ENCODE peak calls at places on chromosome 4, in four cellular contexts. C is GM12878, N is K562, U is HepG2. T is an unnamed sample.

GRCh38 chr4:135838889-135839288 is 1637.3 kb upstream of the PABPC4L start:
- DNase-seq in C (no peak), N (no peak), U (no peak), T (peak)

GRCh38 chr4:52037730-52038108 is 380 bp downstream of the SGCB start:
- DNase-seq in C (no peak), N (no peak), U (no peak), T (no peak)

GRCh38 chr4:21790437-21791029 is 158.0 kb downstream of the KCNIP4 start:
- DNase-seq in C (no peak), N (peak), U (no peak), T (peak)

GRCh38 chr4:132227349-132228165 is 921.5 kb upstream of the PCDH10 start:
- DNase-seq in C (no peak), N (peak), U (peak), T (peak)

GRCh38 chr4:126440297-126440696 is 1125.5 kb downstream of the FAT4 start:
- DNase-seq in C (no peak), N (no peak), U (no peak), T (no peak)

GRCh38 chr4:139267301-139267700 is 12.7 kb downstream of the MGARP start:
- DNase-seq in C (no peak), N (no peak), U (no peak), T (no peak)

GRCh38 chr4:1367936-1368289 is 20.9 kb downstream of the UVSSA start:
- DNase-seq in C (no peak), N (no peak), U (no peak), T (no peak)

GRCh38 chr4:46506876-46507275 is 116.9 kb upstream of the GABRA2 start:
- DNase-seq in C (no peak), N (no peak), U (no peak), T (no peak)

GRCh38 chr4:24971192-24971591 is 58.4 kb upstream of the CCDC149 start:
- DNase-seq in C (no peak), N (no peak), U (peak), T (no peak)

GRCh38 chr4:40710484-40711269 is 39.1 kb upstream of the NSUN7 start:
- DNase-seq in C (no peak), N (no peak), U (no peak), T (no peak)

GRCh38 chr4:112759313-112759712 is 122.4 kb downstream of the LARP7 start:
- DNase-seq in C (no peak), N (no peak), U (no peak), T (no peak)

GRCh38 chr4:156584100-156584499 is 387.5 kb downstream of the PDGFC start:
- DNase-seq in C (no peak), N (no peak), U (no peak), T (no peak)

DNA sequence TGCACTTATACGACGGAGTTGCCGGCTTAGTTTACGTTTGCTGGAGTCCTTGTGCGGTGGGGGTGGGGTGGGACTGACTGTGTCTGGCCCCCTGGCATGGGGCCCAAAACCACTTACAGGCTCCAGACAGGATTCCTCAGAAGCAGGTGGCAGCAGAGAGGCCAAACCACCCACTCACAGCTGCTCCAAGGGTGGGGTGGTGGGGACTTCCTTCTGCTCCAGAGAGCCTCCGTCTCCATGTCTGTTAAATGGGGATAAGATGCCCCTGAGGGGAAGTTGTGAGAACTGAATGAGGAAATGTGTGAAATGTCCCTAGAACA is 36.7 kb downstream of the PSAPL1 start:
- DNase-seq in C (no peak), N (peak), U (no peak), T (no peak)
- TF ChIP-seq SRF in C (no peak), N (no peak), U (no peak), T (no peak)

DNA sequence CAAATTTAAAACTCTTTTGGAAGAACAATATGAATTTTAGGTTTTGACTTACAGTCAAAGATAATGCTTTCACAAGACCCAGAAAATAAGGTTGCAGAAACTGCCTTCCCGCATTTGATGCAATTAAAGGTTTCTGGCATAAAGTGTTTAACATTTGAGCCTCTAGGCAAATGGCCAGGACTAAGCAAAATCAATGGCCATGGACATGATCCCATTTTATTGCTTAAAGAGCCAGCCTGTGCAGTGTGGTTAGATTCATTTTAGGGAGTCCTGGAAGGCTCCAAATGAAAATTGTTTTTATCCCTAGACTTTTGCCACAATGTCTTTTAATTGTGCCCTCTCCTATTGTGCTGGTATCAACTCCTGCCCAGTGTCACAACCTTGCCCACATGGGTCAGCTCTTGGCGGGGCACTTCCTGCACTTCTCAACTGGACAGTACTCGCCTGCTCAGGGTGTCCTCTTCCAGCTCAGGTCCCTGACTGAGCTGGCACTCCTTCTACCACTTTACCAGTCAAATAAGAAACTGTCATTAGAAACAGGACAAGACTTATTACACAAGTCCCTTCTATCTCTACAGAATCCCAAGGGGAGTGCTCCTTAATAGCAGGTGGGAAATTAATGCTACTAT is 208.4 kb upstream of the NPY2R start:
- DNase-seq in C (no peak), N (no peak), U (no peak), T (no peak)
- TF ChIP-seq REST in C (no peak), N (no peak), U (no peak), T (no peak)

DNA sequence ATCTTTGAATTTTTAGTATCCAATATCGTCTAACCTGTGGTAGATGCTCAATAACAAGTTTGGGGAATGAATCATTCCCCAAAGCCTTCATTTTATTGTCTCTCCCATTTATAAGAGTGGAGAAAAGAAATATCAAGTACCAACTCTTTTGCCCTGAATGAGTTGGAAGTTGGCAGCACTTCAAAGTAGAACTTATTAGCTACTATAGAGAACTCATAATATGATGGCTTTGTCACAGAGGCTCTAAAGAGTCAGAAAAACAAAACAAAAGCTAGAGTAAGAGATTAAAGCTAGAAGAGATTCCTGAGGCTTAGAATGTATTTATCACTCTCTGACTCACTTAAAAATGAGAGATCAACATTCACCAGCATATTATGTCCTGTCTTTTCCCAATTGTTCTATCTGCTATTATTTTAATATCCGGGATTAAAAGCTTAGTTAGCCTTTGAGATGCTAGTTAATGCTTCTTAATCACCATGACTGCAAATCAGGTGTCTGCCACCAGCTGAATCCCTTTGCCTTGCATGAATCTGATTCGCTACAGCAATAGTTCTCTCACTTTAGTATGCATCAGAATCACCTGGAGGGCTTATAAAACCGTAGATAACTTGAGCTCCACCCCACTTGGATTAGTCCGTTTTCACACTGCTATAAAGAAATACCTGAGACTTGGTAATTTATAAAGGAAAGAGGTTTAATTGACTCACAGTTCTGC is 77.9 kb downstream of the PALLD start:
- DNase-seq in C (no peak), N (no peak), U (no peak), T (peak)
- TF ChIP-seq ATF3 in C (no peak), N (no peak), U (no peak), T (no peak)

DNA sequence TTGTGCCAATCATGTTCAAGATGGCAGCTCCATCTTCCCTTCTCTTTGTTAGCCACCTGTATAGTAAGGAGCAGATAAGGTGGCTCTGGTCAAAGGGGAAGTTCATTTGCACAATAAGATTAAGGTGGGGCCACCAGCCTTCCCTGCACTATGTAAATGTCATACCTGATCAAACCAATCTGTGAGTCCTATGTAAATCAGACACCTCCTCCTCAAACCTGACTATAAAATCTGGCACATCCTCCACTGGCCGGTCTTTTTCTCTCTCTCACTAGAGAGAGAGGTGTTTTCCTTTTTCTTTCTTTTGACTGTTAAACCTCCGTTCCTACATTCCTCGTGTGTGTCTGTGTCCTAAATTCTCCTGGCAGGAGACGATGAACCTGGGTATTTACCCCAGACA is 572.5 kb upstream of the AADAT start:
- DNase-seq in C (no peak), N (no peak), U (no peak), T (no peak)
- TF ChIP-seq SRF in C (no peak), N (no peak), U (no peak), T (no peak)

GRCh38 chr4:64899563-64899962 is 490.3 kb upstream of the TECRL start:
- DNase-seq in C (no peak), N (no peak), U (no peak), T (no peak)

GRCh38 chr4:64895031-64895430 is 485.8 kb upstream of the TECRL start:
- DNase-seq in C (no peak), N (no peak), U (no peak), T (no peak)

DNA sequence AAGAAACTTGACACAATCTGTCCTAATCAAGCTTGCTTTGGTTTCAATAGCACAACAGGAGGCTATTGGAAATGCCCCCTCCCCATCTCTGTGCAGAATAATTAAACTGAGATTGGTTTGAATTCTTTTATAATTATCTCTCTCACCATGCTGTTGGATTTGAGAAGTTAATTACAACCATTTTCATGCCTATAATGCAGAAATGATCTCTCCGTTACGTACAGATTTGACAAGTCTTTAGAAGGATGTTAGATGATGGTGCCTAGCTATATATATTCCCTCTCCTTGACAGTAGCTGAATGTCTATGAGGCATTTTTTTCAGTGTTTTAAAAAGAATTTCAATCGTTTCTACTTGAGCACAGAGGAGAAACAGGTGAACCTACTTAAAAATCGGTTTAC is 488.4 kb upstream of the TECRL start:
- DNase-seq in C (no peak), N (no peak), U (no peak), T (no peak)
- TF ChIP-seq REST in C (no peak), N (no peak), U (no peak), T (no peak)

DNA sequence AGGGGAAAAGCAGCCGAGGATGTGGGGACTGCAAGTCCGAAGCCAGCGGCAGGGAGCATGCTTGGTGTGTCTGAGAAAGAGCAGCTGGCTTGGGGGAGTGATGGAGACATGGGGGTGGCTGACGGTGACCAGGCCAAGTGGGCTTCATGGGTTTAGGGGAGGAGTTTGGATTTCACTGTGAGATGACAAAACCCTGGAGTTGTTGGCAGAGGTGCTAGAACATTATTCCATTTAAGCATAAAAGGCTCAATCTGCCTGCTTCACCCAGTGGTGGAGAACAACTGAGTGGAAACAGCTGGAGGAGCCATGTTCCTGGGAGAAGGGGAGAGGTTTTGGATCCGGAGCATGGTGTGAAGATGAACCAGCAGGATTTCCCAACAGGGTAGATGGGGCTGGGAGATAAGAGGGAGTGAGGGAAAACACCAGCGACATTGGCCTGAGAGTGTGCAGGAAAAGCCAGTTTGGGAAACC is 318.0 kb upstream of the TAPT1 start:
- DNase-seq in C (no peak), N (no peak), U (no peak), T (no peak)
- TF ChIP-seq ATF3 in C (no peak), N (no peak), U (no peak), T (no peak)

GRCh38 chr4:90174622-90175023 is 47.4 kb downstream of the CCSER1 start:
- DNase-seq in C (no peak), N (no peak), U (no peak), T (peak)
- TF ChIP-seq SRF in C (no peak), N (no peak), U (no peak), T (peak)

GRCh38 chr4:169611991-169612868 is at the start of gene NEK1:
- DNase-seq in C (peak), N (peak), U (peak), T (peak)
- TF ChIP-seq REST in C (no peak), N (no peak), U (no peak), T (no peak)

GRCh38 chr4:137601924-137602323 is 69.6 kb upstream of the PCDH18 start:
- DNase-seq in C (no peak), N (no peak), U (no peak), T (no peak)
- TF ChIP-seq ATF3 in C (no peak), N (no peak), U (no peak), T (no peak)

GRCh38 chr4:169440446-169440845 is 169.7 kb upstream of the SH3RF1 start:
- DNase-seq in C (no peak), N (no peak), U (no peak), T (no peak)
- TF ChIP-seq SRF in C (no peak), N (no peak), U (no peak), T (no peak)

T was measured in HCT116.